ENCODE peak calls at places on chromosomes 1 and 21, in nine cellular contexts. J, O, E, N, Y, U, A, B and K are unnamed samples.

GRCh38 chr1:64497484-64497883 is 27.6 kb downstream of the CACHD1 start:
- DNase-seq in J (no peak), O (no peak), E (no peak), N (no peak), Y (no peak), U (no peak), A (no peak), B (no peak), K (no peak)

GRCh38 chr1:1385931-1386330 is 10.9 kb upstream of the AURKAIP1 start:
- DNase-seq in J (no peak), O (no peak), E (no peak), N (no peak), Y (no peak), U (no peak), A (no peak), B (no peak), K (no peak)

GRCh38 chr1:38586993-38587646 is 272.5 kb downstream of the RRAGC start:
- DNase-seq in J (peak; percentile 26), O (peak; percentile 38), E (peak; percentile 11), N (no peak), Y (peak; percentile 32), U (peak; percentile 23), A (no peak), B (peak; percentile 36), K (peak; percentile 67)

GRCh38 chr1:217614319-217614718 is 16.6 kb downstream of the GPATCH2 start:
- DNase-seq in J (no peak), O (no peak), E (no peak), N (no peak), Y (no peak), U (no peak), A (no peak), B (no peak), K (no peak)

GRCh38 chr1:231776006-231776707 is 149.6 kb downstream of the DISC1 start:
- DNase-seq in J (no peak), O (no peak), E (no peak), N (no peak), Y (no peak), U (no peak), A (no peak), B (no peak), K (no peak)

GRCh38 chr1:25688390-25689119 is 72.0 kb downstream of the MAN1C1 start:
- DNase-seq in J (no peak), O (no peak), E (no peak), N (no peak), Y (no peak), U (no peak), A (peak; percentile 60), B (peak; percentile 33), K (no peak)

GRCh38 chr1:8003431-8004112 is 22.5 kb downstream of the ERRFI1 start:
- DNase-seq in J (no peak), O (no peak), E (no peak), N (no peak), Y (no peak), U (no peak), A (no peak), B (no peak), K (no peak)

GRCh38 chr1:28505406-28506187 is at the start of gene RCC1:
- DNase-seq in J (peak; percentile 98), O (peak; percentile 97), E (peak; percentile 96), N (peak; percentile 98), Y (peak; percentile 91), U (peak; percentile 97), A (peak; percentile 89), B (peak; percentile 98), K (peak; percentile 98)

GRCh38 chr1:224486801-224487583 is 52.4 kb upstream of the WDR26 start:
- DNase-seq in J (no peak), O (no peak), E (no peak), N (no peak), Y (no peak), U (no peak), A (no peak), B (no peak), K (no peak)

GRCh38 chr1:31768939-31769704 is 5.0 kb upstream of the ADGRB2 start:
- DNase-seq in J (no peak), O (no peak), E (no peak), N (no peak), Y (no peak), U (no peak), A (no peak), B (no peak), K (no peak)

GRCh38 chr1:83815348-83815747 is 183.6 kb downstream of the TTLL7 start:
- DNase-seq in J (peak; percentile 9), O (no peak), E (no peak), N (no peak), Y (no peak), U (no peak), A (no peak), B (no peak), K (peak; percentile 17)

GRCh38 chr1:60819302-60819701 is 263.1 kb upstream of the NFIA start:
- DNase-seq in J (no peak), O (no peak), E (no peak), N (no peak), Y (no peak), U (no peak), A (no peak), B (no peak), K (peak; percentile 25)

GRCh38 chr1:99003911-99004269 is 771 bp downstream of the PLPPR5 start:
- DNase-seq in J (no peak), O (no peak), E (no peak), N (no peak), Y (no peak), U (no peak), A (no peak), B (no peak), K (no peak)

GRCh38 chr1:39462074-39462473 is 29.4 kb upstream of the BMP8A start:
- DNase-seq in J (no peak), O (no peak), E (no peak), N (peak; percentile 26), Y (no peak), U (no peak), A (no peak), B (no peak), K (no peak)

GRCh38 chr1:185934476-185935189 is 200.4 kb downstream of the HMCN1 start:
- DNase-seq in J (no peak), O (no peak), E (no peak), N (peak; percentile 16), Y (no peak), U (no peak), A (no peak), B (no peak), K (no peak)

GRCh38 chr1:246324711-246325110 is 182.4 kb downstream of the SMYD3 start:
- DNase-seq in J (no peak), O (peak; percentile 50), E (no peak), N (no peak), Y (no peak), U (no peak), A (no peak), B (no peak), K (no peak)

GRCh38 chr21:20790113-20790512 is 208.1 kb upstream of the NCAM2 start:
- DNase-seq in J (no peak), O (no peak), E (no peak), N (no peak), Y (no peak), U (no peak), A (no peak), B (no peak), K (no peak)

GRCh38 chr1:186165303-186165702 is 209.8 kb downstream of the TPR start:
- DNase-seq in J (no peak), O (no peak), E (no peak), N (no peak), Y (no peak), U (no peak), A (no peak), B (no peak), K (no peak)

GRCh38 chr1:179493323-179493722 is 82.4 kb downstream of the NPHS2 start:
- DNase-seq in J (no peak), O (no peak), E (no peak), N (peak; percentile 18), Y (no peak), U (no peak), A (no peak), B (no peak), K (no peak)

GRCh38 chr1:183589384-183589783 is 875 bp downstream of the NCF2 start:
- DNase-seq in J (no peak), O (no peak), E (no peak), N (no peak), Y (no peak), U (no peak), A (no peak), B (no peak), K (no peak)
- H3K27ac ChIP-seq in J (no peak overlapping the region), O (no peak overlapping the region), E (no peak overlapping the region), N (no peak overlapping the region), Y (no peak overlapping the region), U (peak overlapping the region; percentile 54), A (peak overlapping the region; percentile 46), B (peak overlapping the region; percentile 41), K (no peak overlapping the region)

DNA sequence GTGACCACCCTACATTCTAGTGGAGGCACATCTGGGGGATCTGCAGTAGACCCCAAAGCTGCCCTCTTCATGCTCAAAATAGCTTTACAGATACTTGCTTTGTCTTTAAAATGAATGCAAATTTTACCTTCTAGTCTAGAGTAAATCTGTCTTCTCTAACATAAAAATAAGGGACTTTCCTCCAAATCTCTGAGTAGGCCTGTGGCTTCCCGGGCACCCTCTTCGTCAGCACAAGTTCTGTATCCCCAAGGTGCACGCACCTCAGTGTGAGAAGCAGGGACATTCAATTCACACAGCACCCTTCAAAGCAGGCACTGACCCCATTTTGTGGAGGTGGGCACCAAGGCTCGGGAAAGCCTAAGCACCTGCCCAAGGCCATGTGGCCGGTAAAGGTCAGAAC is 19.0 kb downstream of the MEF2D start:
- DNase-seq in J (no peak), O (no peak), E (no peak), N (no peak), Y (no peak), U (no peak), A (no peak), B (no peak), K (no peak)
- H3K27ac ChIP-seq in J (no peak overlapping the region), O (peak overlapping the region; percentile 13), E (peak overlapping the region; percentile 46), N (no peak overlapping the region), Y (peak overlapping the region; percentile 62), U (peak overlapping the region; percentile 75), A (peak overlapping the region; percentile 34), B (peak overlapping the region; percentile 86), K (no peak overlapping the region)

GRCh38 chr1:192797143-192797542 is 11.7 kb upstream of the RGS2 start:
- DNase-seq in J (no peak), O (no peak), E (no peak), N (no peak), Y (no peak), U (no peak), A (no peak), B (no peak), K (no peak)
- H3K27ac ChIP-seq in J (no peak overlapping the region), O (no peak overlapping the region), E (no peak overlapping the region), N (no peak overlapping the region), Y (no peak overlapping the region), U (no peak overlapping the region), A (no peak overlapping the region), B (no peak overlapping the region), K (no peak overlapping the region)

DNA sequence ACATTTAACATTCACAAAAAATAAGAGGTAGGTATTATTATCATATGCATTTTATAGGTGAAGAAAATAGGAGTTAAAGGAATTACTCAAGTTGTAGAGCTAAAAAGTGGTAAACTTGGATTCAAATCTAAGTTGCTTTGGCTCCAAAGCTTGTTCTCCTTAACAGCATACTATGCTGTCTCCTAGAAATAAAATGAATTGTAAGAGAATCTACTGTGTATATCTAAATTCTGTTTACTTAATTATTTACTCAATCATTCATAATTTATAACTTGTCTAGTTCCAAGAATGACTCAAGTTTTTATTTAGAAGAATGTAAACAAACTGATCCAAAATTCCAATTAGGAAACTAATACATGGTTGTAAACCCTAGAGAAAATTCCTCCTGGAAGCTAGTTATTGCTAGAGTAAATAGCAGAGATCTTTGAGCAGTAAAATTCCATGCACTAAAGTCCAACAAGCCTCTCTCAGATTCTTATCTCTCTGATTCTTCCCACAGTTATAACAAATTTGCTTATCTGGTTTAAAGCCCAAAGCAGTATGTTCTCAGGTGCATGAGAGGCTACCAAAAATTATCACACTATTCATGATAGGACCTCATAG is 132.5 kb upstream of the DPT start:
- DNase-seq in J (no peak), O (no peak), E (no peak), N (no peak), Y (no peak), U (no peak), A (no peak), B (no peak), K (no peak)
- H3K27ac ChIP-seq in J (no peak overlapping the region), O (peak overlapping the region; percentile 65), E (no peak overlapping the region), N (no peak overlapping the region), Y (no peak overlapping the region), U (no peak overlapping the region), A (no peak overlapping the region), B (no peak overlapping the region), K (no peak overlapping the region)